ENCODE peak calls at places on chromosomes 4 and X, in nine cellular contexts. H, E, L, F, Y, S, R, Q and M are unnamed samples.

GRCh38 chr4:8182858-8183725 is 16.0 kb upstream of the SH3TC1 start:
- DNase-seq in H (peak; percentile 60), E (peak; percentile 39), L (peak; percentile 62), F (no peak), Y (peak; percentile 86), S (peak; percentile 92), R (peak; percentile 78), Q (no peak), M (peak; percentile 84)

GRCh38 chr4:150348079-150348478 is 233.9 kb upstream of the MAB21L2 start:
- DNase-seq in H (no peak), E (no peak), L (no peak), F (peak; percentile 69), Y (no peak), S (no peak), R (no peak), Q (no peak), M (no peak)

GRCh38 chrX:110491846-110492620 is 133.4 kb downstream of the RTL9 start:
- DNase-seq in H (no peak), E (no peak), L (no peak), F (no peak), Y (no peak), S (no peak), R (no peak), Q (no peak), M (no peak)

GRCh38 chr4:173277340-173277739 is 56.8 kb downstream of the HMGB2 start:
- DNase-seq in H (no peak), E (no peak), L (no peak), F (no peak), Y (no peak), S (no peak), R (no peak), Q (no peak), M (no peak)

GRCh38 chrX:39814391-39814790 is 283.4 kb downstream of the BCOR start:
- DNase-seq in H (no peak), E (no peak), L (no peak), F (peak; percentile 61), Y (no peak), S (no peak), R (no peak), Q (peak; percentile 57), M (no peak)

GRCh38 chr4:25118096-25118495 is 42.2 kb downstream of the SEPSECS start:
- DNase-seq in H (no peak), E (no peak), L (no peak), F (no peak), Y (peak; percentile 80), S (no peak), R (no peak), Q (no peak), M (no peak)

GRCh38 chr4:20662851-20663250 is 37.4 kb upstream of the PACRGL start:
- DNase-seq in H (no peak), E (no peak), L (no peak), F (no peak), Y (no peak), S (no peak), R (no peak), Q (no peak), M (no peak)

GRCh38 chrX:153598541-153599191 is at the start of gene CCNQ:
- DNase-seq in H (no peak), E (peak; percentile 15), L (no peak), F (peak; percentile 57), Y (peak; percentile 72), S (peak; percentile 75), R (no peak), Q (peak; percentile 36), M (peak; percentile 53)

GRCh38 chr4:11480683-11481082 is 52.0 kb upstream of the HS3ST1 start:
- DNase-seq in H (no peak), E (no peak), L (peak; percentile 38), F (peak; percentile 99), Y (peak; percentile 35), S (no peak), R (peak; percentile 69), Q (peak; percentile 70), M (peak; percentile 52)

GRCh38 chr4:8849266-8850073 is 22.2 kb downstream of the HMX1 start:
- DNase-seq in H (no peak), E (peak; percentile 1), L (no peak), F (no peak), Y (no peak), S (peak; percentile 64), R (peak; percentile 49), Q (no peak), M (peak; percentile 39)

GRCh38 chrX:66015152-66015827 is 24.6 kb downstream of the VSIG4 start:
- DNase-seq in H (no peak), E (no peak), L (no peak), F (peak; percentile 96), Y (peak; percentile 25), S (no peak), R (no peak), Q (peak; percentile 79), M (peak; percentile 51)
- H3K4me3 ChIP-seq in H (no peak overlapping the region), E (no peak overlapping the region), L (peak overlapping the region; percentile 23), F (peak overlapping the region; percentile 93), Y (no peak overlapping the region), S (no peak overlapping the region), R (no peak overlapping the region), Q (peak overlapping the region; percentile 46), M (peak overlapping the region; percentile 39)

GRCh38 chrX:2965965-2966364 is 36.8 kb upstream of the ARSD start:
- DNase-seq in H (no peak), E (no peak), L (no peak), F (peak; percentile 21), Y (no peak), S (no peak), R (no peak), Q (peak; percentile 13), M (no peak)

GRCh38 chrX:2967012-2967411 is 37.9 kb upstream of the ARSD start:
- DNase-seq in H (no peak), E (no peak), L (no peak), F (no peak), Y (no peak), S (no peak), R (no peak), Q (no peak), M (no peak)

GRCh38 chrX:2969021-2969420 is 37.3 kb upstream of the ARSH start:
- DNase-seq in H (no peak), E (no peak), L (no peak), F (no peak), Y (no peak), S (no peak), R (no peak), Q (no peak), M (no peak)

GRCh38 chrX:2967998-2968909 is 38.1 kb upstream of the ARSH start:
- DNase-seq in H (no peak), E (peak; percentile 17), L (no peak), F (no peak), Y (peak; percentile 6), S (no peak), R (no peak), Q (no peak), M (no peak)

GRCh38 chrX:2967584-2967983 is 38.4 kb upstream of the ARSD start:
- DNase-seq in H (no peak), E (no peak), L (no peak), F (no peak), Y (no peak), S (no peak), R (no peak), Q (no peak), M (no peak)
- H3K4me3 ChIP-seq in H (no peak overlapping the region), E (no peak overlapping the region), L (no peak overlapping the region), F (no peak overlapping the region), Y (no peak overlapping the region), S (no peak overlapping the region), R (no peak overlapping the region), Q (no peak overlapping the region), M (no peak overlapping the region)

DNA sequence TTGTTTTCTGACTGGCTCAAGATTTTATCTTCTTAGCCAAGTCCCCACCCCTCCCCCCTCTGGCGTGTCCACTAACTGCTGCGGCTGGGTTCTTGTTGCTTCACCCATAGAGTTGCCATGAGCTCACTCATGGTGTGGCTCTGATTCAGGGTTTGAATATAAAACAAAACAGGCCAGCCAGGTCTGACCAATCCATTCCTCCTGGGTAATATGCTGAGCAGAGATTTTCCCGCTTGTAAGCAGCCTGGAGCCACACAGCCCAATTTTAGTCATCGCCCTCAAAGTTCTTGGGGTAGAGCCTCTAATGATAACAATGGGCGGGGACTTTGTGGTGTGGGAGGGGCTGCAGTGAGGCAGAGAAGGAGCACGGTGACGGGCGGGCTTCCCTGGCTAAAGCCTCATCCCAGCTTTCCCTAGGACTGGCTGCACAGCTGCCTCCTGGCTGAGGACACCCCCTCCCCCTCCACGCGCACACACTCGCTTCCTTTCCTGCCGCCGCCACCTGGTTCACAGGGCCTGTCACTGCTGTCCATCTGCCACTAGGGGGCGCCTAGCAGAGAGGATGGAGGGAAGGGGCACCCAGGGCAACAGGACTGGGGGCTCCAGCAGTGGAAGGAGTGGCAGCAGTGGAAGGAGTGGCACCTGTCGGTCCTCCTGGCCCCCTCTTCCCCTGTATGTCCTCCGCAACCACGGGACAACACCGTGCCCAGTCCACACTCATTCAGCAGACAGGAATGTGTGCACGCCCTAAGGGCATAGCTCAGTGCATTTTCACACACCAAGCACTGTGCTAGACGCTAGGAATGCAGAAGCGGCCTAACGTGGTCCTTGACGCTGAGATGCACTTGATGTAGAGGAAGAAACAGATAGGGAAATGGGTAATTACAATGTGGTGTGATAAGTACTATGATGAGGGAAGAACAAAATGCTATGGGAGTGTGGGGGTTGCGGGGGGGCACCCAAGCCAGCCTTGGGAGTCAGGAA is 26.8 kb downstream of the PRPS1 start:
- DNase-seq in H (peak; percentile 65), E (peak; percentile 52), L (no peak), F (peak; percentile 61), Y (peak; percentile 87), S (peak; percentile 87), R (peak; percentile 88), Q (peak; percentile 32), M (peak; percentile 71)
- H3K4me3 ChIP-seq in H (no peak overlapping the region), E (no peak overlapping the region), L (no peak overlapping the region), F (no peak overlapping the region), Y (no peak overlapping the region), S (no peak overlapping the region), R (no peak overlapping the region), Q (no peak overlapping the region), M (peak overlapping the region; percentile 19)

GRCh38 chrX:6226053-6226645 is 2.5 kb downstream of the NLGN4X start:
- DNase-seq in H (peak; percentile 22), E (no peak), L (no peak), F (no peak), Y (peak; percentile 3), S (peak; percentile 73), R (no peak), Q (no peak), M (no peak)

GRCh38 chrX:6226646-6227444 is 1.8 kb downstream of the NLGN4X start:
- DNase-seq in H (peak; percentile 44), E (no peak), L (no peak), F (no peak), Y (no peak), S (peak; percentile 70), R (no peak), Q (no peak), M (no peak)

GRCh38 chrX:6225307-6226052 is 3.2 kb downstream of the NLGN4X start:
- DNase-seq in H (no peak), E (no peak), L (no peak), F (no peak), Y (no peak), S (no peak), R (no peak), Q (no peak), M (no peak)

GRCh38 chrX:6227445-6227820 is 1.2 kb downstream of the NLGN4X start:
- DNase-seq in H (no peak), E (no peak), L (no peak), F (no peak), Y (no peak), S (no peak), R (no peak), Q (no peak), M (no peak)

DNA sequence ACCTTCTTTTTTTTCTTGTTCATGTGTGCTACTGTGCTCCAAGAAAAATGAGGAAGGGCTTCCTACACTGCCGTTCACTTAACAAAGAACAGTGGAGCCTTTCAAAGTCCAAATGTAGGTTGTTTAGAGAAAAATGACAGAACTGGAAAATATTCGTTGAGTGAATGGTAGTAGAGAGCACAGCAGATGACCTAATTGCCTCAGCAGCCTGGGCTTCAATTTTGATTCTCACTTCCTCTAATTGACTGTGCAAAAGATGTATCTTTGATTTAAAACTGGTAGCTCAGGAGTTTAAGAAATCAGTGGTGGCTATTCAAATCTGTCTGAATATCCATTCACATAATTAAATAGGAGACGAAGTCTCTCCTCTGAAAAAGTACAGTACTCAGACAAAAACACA is 5.2 kb downstream of the NLGN4X start:
- DNase-seq in H (no peak), E (no peak), L (no peak), F (no peak), Y (no peak), S (no peak), R (no peak), Q (no peak), M (no peak)
- H3K4me3 ChIP-seq in H (no peak overlapping the region), E (no peak overlapping the region), L (no peak overlapping the region), F (no peak overlapping the region), Y (no peak overlapping the region), S (no peak overlapping the region), R (no peak overlapping the region), Q (no peak overlapping the region), M (no peak overlapping the region)